ENCODE peak calls at places on chromosome 6, in eight cellular contexts. One of them, this sample, is unnamed.

GRCh38 chr6:34056301-34056700 is 89.6 kb downstream of the GRM4 start:
- DNase-seq in foreskin keratinocyte: peak; percentile 36
- DNase-seq in AG20443: peak; percentile 84
- DNase-seq in NCI-H1436: no peak
- DNase-seq in fibroblast of lung: peak; percentile 65
- DNase-seq in non-pigmented ciliary epithelial cell: peak; percentile 5
- DNase-seq in GDM1: no peak
- DNase-seq in stimulated activated CD4-positive, alpha-beta T cell treated with anti-CD3 and anti-CD28 coated beads, TNF-alpha, amount 100 ng/mL, for 24 hours: no peak
- DNase-seq in this sample: no peak

GRCh38 chr6:1987640-1988039 is 257.8 kb downstream of the GMDS start:
- DNase-seq in AG20443: no peak
- DNase-seq in fibroblast of lung: peak; percentile 86
- DNase-seq in NCI-H1436: no peak
- DNase-seq in foreskin keratinocyte: peak; percentile 65
- DNase-seq in stimulated activated CD4-positive, alpha-beta T cell treated with anti-CD3 and anti-CD28 coated beads, TNF-alpha, amount 100 ng/mL, for 24 hours: no peak
- DNase-seq in non-pigmented ciliary epithelial cell: no peak
- DNase-seq in GDM1: no peak
- DNase-seq in this sample: peak; percentile 19

GRCh38 chr6:2225422-2226392 is 19.7 kb downstream of the GMDS start:
- DNase-seq in stimulated activated CD4-positive, alpha-beta T cell treated with anti-CD3 and anti-CD28 coated beads, TNF-alpha, amount 100 ng/mL, for 24 hours: no peak
- DNase-seq in GDM1: no peak
- DNase-seq in fibroblast of lung: no peak
- DNase-seq in foreskin keratinocyte: no peak
- DNase-seq in non-pigmented ciliary epithelial cell: no peak
- DNase-seq in AG20443: no peak
- DNase-seq in NCI-H1436: no peak
- DNase-seq in this sample: no peak

GRCh38 chr6:100085162-100085431 is 91.1 kb upstream of the MCHR2 start:
- DNase-seq in NCI-H1436: no peak
- DNase-seq in stimulated activated CD4-positive, alpha-beta T cell treated with anti-CD3 and anti-CD28 coated beads, TNF-alpha, amount 100 ng/mL, for 24 hours: no peak
- DNase-seq in fibroblast of lung: no peak
- DNase-seq in foreskin keratinocyte: no peak
- DNase-seq in GDM1: no peak
- DNase-seq in non-pigmented ciliary epithelial cell: no peak
- DNase-seq in AG20443: no peak
- DNase-seq in this sample: no peak

GRCh38 chr6:13297391-13297790 is 30.9 kb downstream of the TBC1D7 start:
- DNase-seq in AG20443: no peak
- DNase-seq in non-pigmented ciliary epithelial cell: no peak
- DNase-seq in stimulated activated CD4-positive, alpha-beta T cell treated with anti-CD3 and anti-CD28 coated beads, TNF-alpha, amount 100 ng/mL, for 24 hours: no peak
- DNase-seq in fibroblast of lung: no peak
- DNase-seq in foreskin keratinocyte: no peak
- DNase-seq in GDM1: no peak
- DNase-seq in NCI-H1436: no peak
- DNase-seq in this sample: no peak

GRCh38 chr6:159790947-159791598 is 806 bp downstream of the MRPL18 start:
- DNase-seq in fibroblast of lung: no peak
- DNase-seq in foreskin keratinocyte: peak; percentile 28
- DNase-seq in NCI-H1436: no peak
- DNase-seq in AG20443: no peak
- DNase-seq in stimulated activated CD4-positive, alpha-beta T cell treated with anti-CD3 and anti-CD28 coated beads, TNF-alpha, amount 100 ng/mL, for 24 hours: peak; percentile 2
- DNase-seq in GDM1: no peak
- DNase-seq in non-pigmented ciliary epithelial cell: no peak
- DNase-seq in this sample: no peak

GRCh38 chr6:46583711-46584110 is 68.9 kb downstream of the CYP39A1 start:
- DNase-seq in stimulated activated CD4-positive, alpha-beta T cell treated with anti-CD3 and anti-CD28 coated beads, TNF-alpha, amount 100 ng/mL, for 24 hours: no peak
- DNase-seq in NCI-H1436: no peak
- DNase-seq in GDM1: no peak
- DNase-seq in non-pigmented ciliary epithelial cell: no peak
- DNase-seq in foreskin keratinocyte: no peak
- DNase-seq in fibroblast of lung: no peak
- DNase-seq in AG20443: no peak
- DNase-seq in this sample: no peak

GRCh38 chr6:117169781-117170281 is 95.5 kb upstream of the VGLL2 start:
- DNase-seq in non-pigmented ciliary epithelial cell: no peak
- DNase-seq in NCI-H1436: no peak
- DNase-seq in stimulated activated CD4-positive, alpha-beta T cell treated with anti-CD3 and anti-CD28 coated beads, TNF-alpha, amount 100 ng/mL, for 24 hours: no peak
- DNase-seq in foreskin keratinocyte: peak; percentile 47
- DNase-seq in GDM1: no peak
- DNase-seq in fibroblast of lung: no peak
- DNase-seq in AG20443: no peak
- DNase-seq in this sample: no peak

GRCh38 chr6:21164768-21165326 is 428.7 kb upstream of the SOX4 start:
- DNase-seq in GDM1: peak; percentile 15
- DNase-seq in non-pigmented ciliary epithelial cell: no peak
- DNase-seq in fibroblast of lung: peak; percentile 29
- DNase-seq in foreskin keratinocyte: no peak
- DNase-seq in AG20443: no peak
- DNase-seq in stimulated activated CD4-positive, alpha-beta T cell treated with anti-CD3 and anti-CD28 coated beads, TNF-alpha, amount 100 ng/mL, for 24 hours: no peak
- DNase-seq in NCI-H1436: no peak
- DNase-seq in this sample: no peak

GRCh38 chr6:98777762-98778161 is 56.6 kb upstream of the POU3F2 start:
- DNase-seq in stimulated activated CD4-positive, alpha-beta T cell treated with anti-CD3 and anti-CD28 coated beads, TNF-alpha, amount 100 ng/mL, for 24 hours: no peak
- DNase-seq in fibroblast of lung: no peak
- DNase-seq in AG20443: no peak
- DNase-seq in foreskin keratinocyte: no peak
- DNase-seq in NCI-H1436: no peak
- DNase-seq in non-pigmented ciliary epithelial cell: no peak
- DNase-seq in GDM1: no peak
- DNase-seq in this sample: no peak

GRCh38 chr6:80605165-80605989 is 498.9 kb downstream of the BCKDHB start:
- DNase-seq in GDM1: no peak
- DNase-seq in NCI-H1436: peak; percentile 30
- DNase-seq in fibroblast of lung: peak; percentile 68
- DNase-seq in AG20443: no peak
- DNase-seq in non-pigmented ciliary epithelial cell: no peak
- DNase-seq in stimulated activated CD4-positive, alpha-beta T cell treated with anti-CD3 and anti-CD28 coated beads, TNF-alpha, amount 100 ng/mL, for 24 hours: no peak
- DNase-seq in foreskin keratinocyte: peak; percentile 68
- DNase-seq in this sample: peak; percentile 74

GRCh38 chr6:35602133-35602946 is 86.4 kb downstream of the FKBP5 start:
- DNase-seq in non-pigmented ciliary epithelial cell: no peak
- DNase-seq in AG20443: peak; percentile 22
- DNase-seq in GDM1: no peak
- DNase-seq in fibroblast of lung: peak; percentile 79
- DNase-seq in foreskin keratinocyte: peak; percentile 69
- DNase-seq in stimulated activated CD4-positive, alpha-beta T cell treated with anti-CD3 and anti-CD28 coated beads, TNF-alpha, amount 100 ng/mL, for 24 hours: no peak
- DNase-seq in NCI-H1436: no peak
- DNase-seq in this sample: no peak